ENCODE peak calls at places on chromosomes 12 and 14, in six cellular contexts. I is aorta, T is neural progenitor cell, Y is thyroid gland, L is Peyer's patch, O is GM12878. C is an unnamed sample. For H3K4me1 and H3K27me3, the result is how much of the 10 kb centered on the place peaks cover.

GRCh38 chr14:93788557-93789365 is 476 bp upstream of the PRIMA1 start:
- DNase-seq in I (peak), T (peak), Y (peak), L (no peak), O (no peak), C (peak)

GRCh38 chr12:112837629-112838191 is 46.2 kb downstream of the RPH3A start:
- DNase-seq in I (no peak), T (no peak), Y (no peak), L (no peak), O (no peak), C (no peak)

GRCh38 chr12:126545411-126545810 is 1480.2 kb downstream of the AACS start:
- DNase-seq in I (no peak), T (no peak), Y (no peak), L (no peak), O (no peak), C (no peak)

GRCh38 chr14:85917631-85918030 is 387.7 kb downstream of the FLRT2 start:
- DNase-seq in I (no peak), T (no peak), Y (no peak), L (no peak), O (no peak), C (no peak)

GRCh38 chr12:52247622-52248540 is 14.8 kb downstream of the KRT7 start:
- DNase-seq in I (no peak), T (no peak), Y (peak), L (no peak), O (no peak), C (no peak)

GRCh38 chr14:106694638-106695393 is 1168.4 kb downstream of the TMEM121 start:
- DNase-seq in I (peak), T (no peak), Y (no peak), L (peak), O (no peak), C (peak)

GRCh38 chr12:124923906-124924734 is 9.7 kb upstream of the UBC start:
- DNase-seq in I (peak), T (peak), Y (no peak), L (no peak), O (no peak), C (no peak)

GRCh38 chr14:105500036-105500725 is 9.1 kb downstream of the TEDC1 start:
- DNase-seq in I (no peak), T (no peak), Y (no peak), L (no peak), O (no peak), C (no peak)

GRCh38 chr14:69358233-69358963 is 39.7 kb downstream of the ERH start:
- DNase-seq in I (no peak), T (no peak), Y (no peak), L (no peak), O (no peak), C (no peak)

GRCh38 chr12:103623716-103624115 is 36.6 kb downstream of the STAB2 start:
- DNase-seq in I (no peak), T (no peak), Y (no peak), L (no peak), O (no peak), C (no peak)

GRCh38 chr12:121794532-121795028 is 1.1 kb upstream of the RHOF start:
- DNase-seq in I (no peak), T (no peak), Y (peak), L (no peak), O (no peak), C (peak)

GRCh38 chr12:109982211-109982610 is 14.0 kb downstream of the GIT2 start:
- DNase-seq in I (no peak), T (no peak), Y (no peak), L (no peak), O (no peak), C (no peak)

GRCh38 chr12:38921025-38921677 is 15.8 kb upstream of the CPNE8 start:
- DNase-seq in I (no peak), T (peak), Y (peak), L (no peak), O (no peak), C (peak)

GRCh38 chr12:591571-592505 is 71.4 kb downstream of the NINJ2 start:
- DNase-seq in I (no peak), T (no peak), Y (no peak), L (no peak), O (no peak), C (no peak)

GRCh38 chr12:109678732-109679131 is 34.9 kb upstream of the FAM222A start:
- DNase-seq in I (no peak), T (peak), Y (no peak), L (no peak), O (no peak), C (peak)

GRCh38 chr14:64279719-64280668 is 14.2 kb downstream of the ESR2 start:
- DNase-seq in I (no peak), T (no peak), Y (no peak), L (no peak), O (no peak), C (no peak)

GRCh38 chr12:75623631-75624118 is 112.3 kb upstream of the KRR1 start:
- DNase-seq in I (no peak), T (no peak), Y (no peak), L (no peak), O (no peak), C (no peak)

GRCh38 chr12:74537126-74537706 is 419 bp upstream of the ATXN7L3B start:
- DNase-seq in I (no peak), T (peak), Y (no peak), L (no peak), O (peak), C (no peak)

GRCh38 chr12:83161451-83161850 is 474.7 kb downstream of the TMTC2 start:
- DNase-seq in I (no peak), T (no peak), Y (no peak), L (no peak), O (no peak), C (no peak)

GRCh38 chr12:87827638-87828264 is 201.4 kb downstream of the C12orf50 start:
- DNase-seq in I (no peak), T (no peak), Y (no peak), L (no peak), O (no peak), C (no peak)

GRCh38 chr12:71552728-71553501 is 110.7 kb downstream of the ZFC3H1 start:
- DNase-seq in I (no peak), T (no peak), Y (no peak), L (no peak), O (no peak), C (no peak)

GRCh38 chr14:84421611-84422010 is 1108.3 kb upstream of the FLRT2 start:
- DNase-seq in I (no peak), T (no peak), Y (no peak), L (no peak), O (no peak), C (no peak)

GRCh38 chr12:104958946-104959841 is 1.1 kb upstream of the SLC41A2 start:
- DNase-seq in I (no peak), T (no peak), Y (peak), L (no peak), O (no peak), C (no peak)

GRCh38 chr12:127273621-127274020 is 993.3 kb upstream of the TMEM132C start:
- DNase-seq in I (no peak), T (no peak), Y (no peak), L (no peak), O (no peak), C (no peak)

GRCh38 chr14:89015016-89015415 is 190.6 kb downstream of the TTC8 start:
- DNase-seq in I (no peak), T (no peak), Y (no peak), L (no peak), O (no peak), C (no peak)

GRCh38 chr12:123063535-123063934 is 83.1 kb downstream of the ARL6IP4 start:
- DNase-seq in I (no peak), T (peak), Y (no peak), L (no peak), O (no peak), C (no peak)

GRCh38 chr14:103259801-103260628 is 74.0 kb upstream of the EIF5 start:
- DNase-seq in I (no peak), T (no peak), Y (no peak), L (no peak), O (no peak), C (peak)

GRCh38 chr12:62581288-62582064 is 114.8 kb downstream of the MON2 start:
- DNase-seq in I (no peak), T (peak), Y (peak), L (no peak), O (no peak), C (no peak)

GRCh38 chr12:126773012-126773411 is 1494.0 kb upstream of the TMEM132C start:
- DNase-seq in I (no peak), T (no peak), Y (no peak), L (no peak), O (no peak), C (no peak)

GRCh38 chr14:56338674-56339073 is 220.5 kb downstream of the PELI2 start:
- DNase-seq in I (no peak), T (no peak), Y (no peak), L (no peak), O (no peak), C (no peak)

GRCh38 chr12:11877102-11877826 is 193.5 kb upstream of the BCL2L14 start:
- DNase-seq in I (no peak), T (no peak), Y (no peak), L (no peak), O (no peak), C (no peak)

GRCh38 chr12:53254816-53255545 is 13.1 kb upstream of the ESPL1 start:
- DNase-seq in I (no peak), T (no peak), Y (no peak), L (no peak), O (no peak), C (no peak)

GRCh38 chr12:53253298-53253697 is 14.8 kb upstream of the ESPL1 start:
- DNase-seq in I (no peak), T (no peak), Y (no peak), L (no peak), O (no peak), C (no peak)

GRCh38 chr12:53255993-53256392 is 12.1 kb upstream of the ESPL1 start:
- DNase-seq in I (no peak), T (no peak), Y (no peak), L (no peak), O (no peak), C (no peak)

GRCh38 chr12:53259891-53260290 is 8.2 kb upstream of the ESPL1 start:
- DNase-seq in I (no peak), T (no peak), Y (no peak), L (no peak), O (no peak), C (no peak)

DNA sequence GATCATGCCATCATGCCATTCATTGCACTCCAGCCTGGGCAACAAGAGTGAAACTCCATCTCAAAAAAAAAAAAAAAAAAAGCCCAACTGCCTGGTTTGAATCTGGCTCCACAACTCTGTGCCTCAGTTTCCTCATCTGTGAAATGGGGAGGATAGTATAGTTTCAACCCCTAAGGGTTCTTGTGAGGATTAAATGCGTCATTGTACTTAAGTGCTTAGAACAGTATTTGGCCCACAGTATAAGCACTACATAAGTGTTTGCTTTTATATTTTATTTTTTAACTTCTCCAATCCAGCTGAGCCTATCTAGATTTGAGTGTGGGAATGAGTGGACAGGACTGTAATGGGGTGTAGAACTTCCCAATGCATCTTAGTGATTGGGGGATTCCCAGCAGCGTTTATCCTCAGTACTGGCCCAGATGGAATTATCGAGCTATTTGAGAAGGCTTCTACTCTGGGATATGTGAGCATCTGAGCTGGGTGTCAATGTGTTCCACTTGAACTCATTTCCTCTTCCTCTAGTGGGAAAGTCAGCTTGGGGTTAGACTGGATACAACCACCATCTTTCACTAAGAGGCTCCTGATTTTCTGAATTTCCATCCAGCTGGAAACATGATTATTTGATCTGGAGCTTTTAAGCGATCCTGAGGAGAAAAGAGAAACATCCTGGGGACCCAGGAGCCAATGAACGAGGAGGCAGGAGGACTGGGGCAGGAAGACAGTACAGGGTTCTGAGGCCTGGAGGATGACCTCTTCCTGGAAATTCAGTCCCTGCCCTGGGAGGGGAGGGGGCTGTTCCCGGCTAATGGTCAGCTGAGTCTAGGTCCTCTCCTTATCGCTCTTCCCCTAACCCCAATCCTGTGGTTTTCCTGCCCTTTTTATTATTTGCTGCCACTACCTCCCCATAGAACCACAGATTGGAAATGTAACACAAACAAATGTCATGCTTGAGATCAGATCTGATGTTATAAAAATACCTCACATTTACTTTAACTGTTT is 9.3 kb upstream of the ESPL1 start:
- DNase-seq in I (no peak), T (no peak), Y (no peak), L (no peak), O (no peak), C (no peak)
- H3K4me1 ChIP-seq in I (under half), T (under half), Y (under half), L (under half), O (under half), C (under half)

DNA sequence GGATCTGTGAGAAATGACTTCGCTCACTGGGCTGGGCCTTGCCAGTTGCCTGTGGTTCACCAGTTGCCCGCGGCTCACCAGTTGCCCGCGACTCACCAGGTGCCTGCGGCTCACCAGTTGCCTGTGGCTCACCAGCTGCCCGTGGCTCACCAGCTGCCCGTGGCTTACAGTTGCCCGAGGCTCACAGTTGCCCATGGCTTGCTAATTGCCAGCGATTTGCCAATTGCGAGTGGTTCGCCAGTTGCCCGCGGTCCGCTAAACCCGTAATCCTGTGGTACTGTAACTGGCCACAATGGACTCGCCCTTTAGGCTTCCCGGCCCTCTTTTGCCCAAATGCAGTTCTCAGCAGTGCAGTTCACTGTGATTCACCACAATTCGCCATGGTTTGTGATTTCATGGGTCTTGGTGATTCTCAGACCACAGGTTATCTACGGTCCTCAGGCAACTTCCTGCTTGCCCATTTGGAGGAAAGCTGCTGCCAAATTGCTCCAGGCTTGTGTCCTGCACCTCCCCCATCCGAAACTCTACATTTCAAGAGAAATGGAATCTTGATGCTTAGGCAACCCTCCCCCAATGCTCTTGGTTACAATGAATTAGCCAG is 15.0 kb upstream of the MEG3 start:
- DNase-seq in I (peak), T (no peak), Y (no peak), L (no peak), O (no peak), C (no peak)
- H3K27me3 ChIP-seq in I (under half), T (under half), Y (under half), L (under half), O (under half), C (under half)

GRCh38 chr14:75439989-75440388 is 12.2 kb downstream of the JDP2 start:
- DNase-seq in I (no peak), T (no peak), Y (no peak), L (peak), O (no peak), C (peak)
- H3K4me1 ChIP-seq in I (under half), T (under half), Y (under half), L (under half), O (under half), C (under half)

GRCh38 chr12:113929312-113929989 is 36.7 kb downstream of the RBM19 start:
- DNase-seq in I (no peak), T (no peak), Y (no peak), L (no peak), O (no peak), C (no peak)
- H3K27me3 ChIP-seq in I (under half), T (under half), Y (under half), L (under half), O (under half), C (under half)

GRCh38 chr12:54419088-54419887 is at the start of gene ITGA5:
- DNase-seq in I (peak), T (peak), Y (peak), L (peak), O (no peak), C (peak)

GRCh38 chr12:54420766-54421144 is 1.7 kb upstream of the ITGA5 start:
- DNase-seq in I (no peak), T (no peak), Y (no peak), L (no peak), O (no peak), C (no peak)

GRCh38 chr12:54424232-54424631 is 5.2 kb upstream of the ITGA5 start:
- DNase-seq in I (no peak), T (no peak), Y (no peak), L (no peak), O (no peak), C (no peak)

GRCh38 chr12:54421175-54421872 is 2.3 kb upstream of the ITGA5 start:
- DNase-seq in I (peak), T (no peak), Y (no peak), L (no peak), O (no peak), C (peak)

DNA sequence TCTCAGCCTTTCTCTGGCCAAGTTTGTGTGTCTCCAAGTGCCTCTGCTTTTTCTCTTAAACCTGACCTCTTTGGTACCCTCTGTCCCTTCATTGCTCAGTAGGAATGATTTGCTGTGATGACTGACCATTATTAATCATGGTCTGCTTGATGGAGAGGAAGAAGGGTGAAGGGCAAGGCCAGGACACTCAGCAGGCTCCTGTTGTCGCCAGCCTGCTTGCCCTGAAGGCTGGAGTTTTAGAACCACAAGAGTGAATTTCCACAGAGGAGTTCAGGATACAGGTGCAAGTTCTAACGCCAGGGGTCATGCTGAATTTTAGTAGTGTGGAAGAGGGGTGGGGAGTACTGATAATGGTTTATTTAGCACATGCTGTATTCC is 2.8 kb upstream of the ITGA5 start:
- DNase-seq in I (no peak), T (no peak), Y (no peak), L (no peak), O (no peak), C (no peak)
- H3K4me1 ChIP-seq in I (under half), T (under half), Y (under half), L (under half), O (under half), C (under half)

GRCh38 chr14:77214216-77214615 is 32.6 kb downstream of the TMEM63C start:
- DNase-seq in I (no peak), T (no peak), Y (no peak), L (no peak), O (no peak), C (no peak)
- H3K27me3 ChIP-seq in I (under half), T (under half), Y (under half), L (under half), O (under half), C (under half)

DNA sequence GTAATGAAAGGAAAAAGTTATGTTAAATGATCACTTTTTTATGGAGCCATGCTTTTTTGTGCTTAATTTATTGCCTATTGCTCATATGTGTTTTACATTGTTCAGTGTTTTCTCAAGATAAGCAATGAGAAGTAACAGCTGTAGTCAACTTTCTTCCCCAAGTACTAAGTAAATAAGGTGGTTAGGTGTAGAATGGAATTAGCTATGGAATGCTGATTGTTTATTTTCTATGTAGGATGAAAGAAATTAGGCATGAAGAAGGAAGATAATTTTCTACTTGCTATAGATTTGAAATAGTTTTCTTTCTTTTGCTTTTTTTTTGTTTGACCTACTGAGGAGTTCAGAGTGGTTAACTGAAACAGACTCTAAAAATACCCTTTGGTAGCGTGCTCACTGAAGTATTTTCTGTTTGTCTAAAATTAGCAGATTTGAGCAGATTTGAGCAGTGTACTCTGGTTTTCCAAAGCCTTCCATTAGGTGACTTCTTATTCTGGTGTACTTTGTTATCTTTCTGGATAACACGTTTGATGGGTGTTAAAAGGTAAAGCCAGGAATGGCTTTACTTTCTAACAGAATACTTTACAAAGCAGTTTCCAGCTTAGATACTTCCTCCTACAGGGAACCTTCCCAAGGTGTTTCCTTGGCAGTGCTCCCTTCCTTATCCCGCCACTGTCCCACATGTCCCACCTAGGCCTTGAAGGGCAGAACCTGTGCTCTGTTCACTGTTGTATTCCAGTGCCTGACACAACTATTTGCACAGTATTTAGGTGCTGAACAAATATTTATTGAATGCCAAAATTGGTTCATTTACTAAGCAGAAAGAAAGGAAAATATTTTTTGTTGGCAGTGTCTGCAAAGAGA is 56.0 kb downstream of the RASSF3 start:
- DNase-seq in I (no peak), T (no peak), Y (no peak), L (peak), O (no peak), C (no peak)
- H3K4me1 ChIP-seq in I (under half), T (under half), Y (under half), L (half or more), O (half or more), C (half or more)

GRCh38 chr12:119573086-119573485 is 20.5 kb upstream of the TMEM233 start:
- DNase-seq in I (no peak), T (no peak), Y (no peak), L (no peak), O (no peak), C (no peak)
- H3K27me3 ChIP-seq in I (under half), T (under half), Y (under half), L (under half), O (under half), C (under half)

GRCh38 chr12:33967760-33968159 is 54.5 kb upstream of the ALG10 start:
- DNase-seq in I (no peak), T (no peak), Y (no peak), L (no peak), O (no peak), C (no peak)
- H3K4me1 ChIP-seq in I (under half), T (under half), Y (under half), L (under half), O (under half), C (under half)

GRCh38 chr14:57865066-57865449 is 834 bp downstream of the SLC35F4 start:
- DNase-seq in I (no peak), T (no peak), Y (no peak), L (no peak), O (no peak), C (no peak)
- H3K27me3 ChIP-seq in I (under half), T (half or more), Y (under half), L (under half), O (under half), C (half or more)

C was measured in transverse colon.